ENCODE peak calls at places on chromosomes 7 and 10, in five cellular contexts. One of them, this sample, is unnamed.
A peak's percentile ranks its signal among the peaks of the same experiment; 100 is the strongest.

GRCh38 chr7:138981332-138982203 is at the start of gene KIAA1549:
- DNase-seq in neuronal stem cell: peak; percentile 69
- DNase-seq in IMR-90: peak; percentile 64
- DNase-seq in H1: peak; percentile 83
- DNase-seq in H9: peak; percentile 76
- DNase-seq in this sample: peak; percentile 78

GRCh38 chr7:140345426-140345825 is 52.9 kb downstream of the SLC37A3 start:
- DNase-seq in IMR-90: no peak
- DNase-seq in neuronal stem cell: no peak
- DNase-seq in H9: no peak
- DNase-seq in H1: no peak
- DNase-seq in this sample: no peak

GRCh38 chr10:29535012-29535777 is 99.6 kb downstream of the SVIL start:
- DNase-seq in neuronal stem cell: no peak
- DNase-seq in IMR-90: peak; percentile 88
- DNase-seq in H1: peak; percentile 87
- DNase-seq in H9: peak; percentile 79
- DNase-seq in this sample: peak; percentile 74

GRCh38 chr10:14282271-14282670 is 48.5 kb downstream of the FRMD4A start:
- DNase-seq in IMR-90: peak; percentile 44
- DNase-seq in H1: no peak
- DNase-seq in H9: no peak
- DNase-seq in neuronal stem cell: no peak
- DNase-seq in this sample: no peak

GRCh38 chr7:130095812-130096211 is 25.5 kb downstream of the KLHDC10 start:
- DNase-seq in IMR-90: peak; percentile 80
- DNase-seq in H1: no peak
- DNase-seq in H9: no peak
- DNase-seq in neuronal stem cell: no peak
- DNase-seq in this sample: no peak

GRCh38 chr7:19110026-19110777 is 7.2 kb downstream of the TWIST1 start:
- DNase-seq in neuronal stem cell: peak; percentile 35
- DNase-seq in IMR-90: no peak
- DNase-seq in H9: no peak
- DNase-seq in H1: no peak
- DNase-seq in this sample: peak; percentile 39

GRCh38 chr7:22156205-22156604 is 200.7 kb downstream of the RAPGEF5 start:
- DNase-seq in H9: no peak
- DNase-seq in IMR-90: peak; percentile 68
- DNase-seq in H1: no peak
- DNase-seq in neuronal stem cell: no peak
- DNase-seq in this sample: no peak

GRCh38 chr10:2987185-2987768 is 80.1 kb upstream of the PFKP start:
- DNase-seq in H9: no peak
- DNase-seq in H1: no peak
- DNase-seq in neuronal stem cell: no peak
- DNase-seq in IMR-90: no peak
- DNase-seq in this sample: no peak

DNA sequence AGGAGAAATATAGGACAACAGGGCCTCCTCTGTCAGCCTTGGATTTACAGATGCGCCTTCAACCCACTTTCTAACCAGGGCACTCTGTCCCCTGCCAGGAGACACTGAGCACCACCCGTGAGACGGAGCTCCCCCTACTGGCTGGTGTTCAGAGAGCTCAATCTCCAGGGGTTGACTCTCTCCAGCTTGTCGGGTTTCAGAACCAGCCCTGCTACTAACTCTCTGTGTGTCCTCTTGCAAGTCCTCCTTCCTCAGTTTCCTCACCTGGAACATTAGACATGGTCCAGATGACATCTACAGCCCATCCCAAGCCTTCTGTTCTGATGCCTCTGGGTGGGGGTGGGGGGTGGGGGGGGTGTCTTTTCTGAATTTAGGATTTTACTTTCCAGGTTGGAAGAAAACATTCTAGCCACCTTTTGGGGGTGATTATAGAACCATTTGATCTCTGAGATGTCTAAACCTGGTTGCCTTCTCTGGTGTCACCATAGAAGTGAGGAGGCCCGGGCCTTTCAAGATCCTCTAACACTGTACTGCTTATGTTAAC is 411.1 kb upstream of the ZMIZ1 start:
- DNase-seq in H9: peak; percentile 81
- DNase-seq in neuronal stem cell: no peak
- DNase-seq in H1: peak; percentile 94
- DNase-seq in IMR-90: peak; percentile 43
- DNase-seq in this sample: peak; percentile 80
- H2BK120ac ChIP-seq in H9: no peak overlapping the region
- H2BK120ac ChIP-seq in neuronal stem cell: no peak overlapping the region
- H2BK120ac ChIP-seq in H1: no peak overlapping the region
- H2BK120ac ChIP-seq in IMR-90: no peak overlapping the region
- H2BK120ac ChIP-seq in this sample: no peak overlapping the region

DNA sequence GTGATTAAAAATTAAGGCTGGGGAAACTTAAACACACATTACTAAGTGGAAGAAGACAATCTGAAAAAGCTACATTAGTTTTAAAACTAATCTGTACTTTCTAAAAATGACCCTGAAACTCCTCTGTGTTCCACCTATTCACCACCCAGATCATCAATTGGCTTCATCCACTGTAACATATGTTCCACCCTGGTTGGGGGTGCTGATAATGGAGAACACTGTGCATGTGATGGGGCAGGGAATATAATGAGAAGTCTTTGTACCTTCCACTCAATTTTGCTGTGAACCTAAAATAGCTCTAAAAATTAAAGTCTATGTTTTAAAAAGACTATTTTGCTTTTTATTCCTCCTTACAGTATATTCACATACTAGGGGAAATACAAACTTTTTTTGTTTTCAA is 132.7 kb downstream of the CNOT4 start:
- DNase-seq in H9: no peak
- DNase-seq in IMR-90: no peak
- DNase-seq in neuronal stem cell: no peak
- DNase-seq in H1: no peak
- DNase-seq in this sample: no peak
- H2BK120ac ChIP-seq in H9: no peak overlapping the region
- H2BK120ac ChIP-seq in IMR-90: no peak overlapping the region
- H2BK120ac ChIP-seq in neuronal stem cell: no peak overlapping the region
- H2BK120ac ChIP-seq in H1: no peak overlapping the region
- H2BK120ac ChIP-seq in this sample: no peak overlapping the region

DNA sequence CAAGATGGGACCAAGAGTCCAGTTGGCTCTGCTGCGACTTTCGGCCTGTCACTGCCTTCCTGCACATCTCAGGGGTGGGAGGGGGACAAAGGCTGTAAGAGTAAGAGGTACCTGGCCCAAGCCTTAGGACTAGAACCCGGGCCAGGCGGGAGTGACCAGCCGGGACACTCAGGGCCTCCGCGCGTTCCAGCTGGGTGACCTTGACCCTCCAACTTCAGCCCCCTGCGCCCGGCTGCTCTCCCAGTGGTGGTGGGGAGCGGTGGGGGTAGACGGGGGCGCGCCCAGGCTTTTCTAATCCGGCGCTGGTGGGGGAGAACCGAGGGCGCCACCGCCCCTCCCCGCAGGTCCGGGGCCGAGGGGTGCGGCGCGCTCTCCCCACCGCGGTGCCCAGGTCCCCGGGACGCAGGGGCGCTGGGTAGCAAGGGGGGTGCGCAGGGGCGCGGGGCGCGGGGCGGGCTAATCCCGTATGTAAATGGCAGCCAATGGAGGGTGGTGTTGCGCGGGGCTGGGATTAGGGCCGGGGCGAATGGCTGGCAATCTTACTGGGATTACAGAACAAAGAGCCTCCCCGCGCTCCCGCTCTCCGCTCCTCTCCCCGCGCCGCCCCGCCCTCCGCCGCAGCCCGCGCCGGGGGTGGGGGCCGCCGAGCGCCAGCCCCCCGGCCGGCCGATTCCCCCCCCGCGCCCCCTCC is at the start of gene GTF2IRD1:
- DNase-seq in neuronal stem cell: peak; percentile 70
- DNase-seq in H1: peak; percentile 78
- DNase-seq in IMR-90: peak; percentile 73
- DNase-seq in H9: peak; percentile 73
- DNase-seq in this sample: peak; percentile 84
- H2BK120ac ChIP-seq in neuronal stem cell: peak within 1 kb of the TSS; percentile 96
- H2BK120ac ChIP-seq in H1: no peak within 1 kb of the TSS
- H2BK120ac ChIP-seq in IMR-90: peak within 1 kb of the TSS; percentile 68
- H2BK120ac ChIP-seq in H9: no peak within 1 kb of the TSS
- H2BK120ac ChIP-seq in this sample: peak within 1 kb of the TSS; percentile 63

DNA sequence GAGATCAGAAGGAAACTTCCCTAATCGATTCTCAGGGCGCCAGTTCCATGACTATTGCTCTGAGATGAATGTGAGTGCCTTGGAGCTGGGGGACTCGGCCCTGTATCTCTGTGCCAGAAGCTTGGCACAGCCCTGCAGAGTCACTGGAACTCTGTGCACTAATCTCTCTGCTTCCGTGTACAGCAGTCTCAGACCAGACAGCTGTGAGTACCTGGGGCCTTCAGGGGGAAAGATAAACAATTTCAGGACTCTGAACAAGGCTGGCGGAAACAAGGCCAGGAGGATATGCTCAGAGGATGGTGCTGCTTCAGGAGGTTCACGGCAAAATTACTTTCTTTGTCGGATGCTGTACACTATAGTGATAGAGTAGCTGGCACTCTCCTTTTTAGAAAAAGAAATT is 131.7 kb upstream of the PRSS58 start:
- DNase-seq in H1: no peak
- DNase-seq in IMR-90: peak; percentile 49
- DNase-seq in H9: no peak
- DNase-seq in neuronal stem cell: no peak
- DNase-seq in this sample: no peak
- H2BK120ac ChIP-seq in H1: no peak overlapping the region
- H2BK120ac ChIP-seq in IMR-90: no peak overlapping the region
- H2BK120ac ChIP-seq in H9: no peak overlapping the region
- H2BK120ac ChIP-seq in neuronal stem cell: no peak overlapping the region
- H2BK120ac ChIP-seq in this sample: no peak overlapping the region

DNA sequence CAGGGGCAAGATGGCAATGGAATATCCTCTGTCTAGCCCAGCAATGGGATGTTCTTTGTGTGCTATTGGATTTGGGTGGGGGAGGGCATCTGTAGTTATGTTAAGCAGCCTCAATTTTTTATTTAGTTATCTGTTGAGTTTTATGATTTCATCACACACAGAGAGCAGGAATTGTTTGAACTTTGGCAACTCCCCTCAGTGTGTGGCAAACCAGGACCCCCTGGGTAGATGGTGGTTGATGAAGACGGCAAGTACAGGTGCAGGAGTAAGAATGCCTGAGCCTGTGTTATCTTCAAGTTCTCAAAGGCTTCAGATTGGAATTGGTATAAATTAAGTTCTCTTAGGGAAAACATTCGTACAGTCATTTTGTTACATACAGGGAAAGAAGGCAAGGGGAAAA is 142.4 kb upstream of the SAMD8 start:
- DNase-seq in H1: no peak
- DNase-seq in IMR-90: no peak
- DNase-seq in H9: no peak
- DNase-seq in neuronal stem cell: no peak
- DNase-seq in this sample: no peak
- H2BK120ac ChIP-seq in H1: no peak overlapping the region
- H2BK120ac ChIP-seq in IMR-90: no peak overlapping the region
- H2BK120ac ChIP-seq in H9: no peak overlapping the region
- H2BK120ac ChIP-seq in neuronal stem cell: no peak overlapping the region
- H2BK120ac ChIP-seq in this sample: no peak overlapping the region

DNA sequence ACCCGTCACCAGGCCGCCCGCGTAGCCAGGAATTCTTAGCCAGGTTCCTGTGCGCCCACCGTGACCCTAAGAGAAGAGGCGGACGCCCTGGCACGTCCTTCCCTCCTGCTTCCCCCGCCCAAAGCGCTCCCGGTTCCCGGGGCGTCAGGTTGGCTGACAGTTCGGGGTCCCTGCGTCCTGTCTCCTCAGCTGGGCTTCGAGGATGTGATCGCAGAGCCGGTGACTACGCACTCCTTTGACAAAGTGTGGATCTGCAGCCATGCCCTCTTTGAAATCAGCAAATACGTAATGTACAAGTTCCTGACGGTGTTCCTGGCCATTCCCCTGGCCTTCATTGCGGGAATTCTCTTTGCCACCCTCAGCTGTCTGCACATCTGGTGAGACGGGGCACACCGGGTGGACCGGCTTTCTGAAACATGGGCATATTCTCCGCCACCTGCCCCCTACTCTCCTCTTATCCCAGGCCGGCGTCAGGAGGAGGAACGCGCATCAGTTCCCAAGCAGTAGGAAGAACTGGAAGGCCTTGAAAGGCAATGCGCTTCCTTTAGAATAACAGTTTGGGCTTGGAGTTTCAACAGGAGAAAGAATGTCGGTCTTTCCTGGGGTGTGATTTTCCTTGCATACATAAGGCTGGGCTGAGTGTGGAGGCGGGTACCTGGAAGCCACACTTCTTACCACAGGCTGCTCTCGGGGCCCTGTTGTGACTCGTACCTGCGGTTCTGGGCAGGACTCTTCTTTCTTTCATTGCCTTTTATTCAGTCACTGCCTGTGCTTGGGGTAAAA is 724 bp downstream of the CAV2 start:
- DNase-seq in neuronal stem cell: no peak
- DNase-seq in H1: no peak
- DNase-seq in IMR-90: peak; percentile 50
- DNase-seq in H9: peak; percentile 54
- DNase-seq in this sample: peak; percentile 79
- H2BK120ac ChIP-seq in neuronal stem cell: peak overlapping the region; percentile 47
- H2BK120ac ChIP-seq in H1: peak overlapping the region; percentile 43
- H2BK120ac ChIP-seq in IMR-90: peak overlapping the region; percentile 82
- H2BK120ac ChIP-seq in H9: no peak overlapping the region
- H2BK120ac ChIP-seq in this sample: no peak overlapping the region

GRCh38 chr10:77182803-77183202 is 454.8 kb downstream of the KCNMA1 start:
- DNase-seq in H1: no peak
- DNase-seq in neuronal stem cell: no peak
- DNase-seq in IMR-90: no peak
- DNase-seq in H9: no peak
- DNase-seq in this sample: no peak
- H2BK120ac ChIP-seq in H1: no peak overlapping the region
- H2BK120ac ChIP-seq in neuronal stem cell: no peak overlapping the region
- H2BK120ac ChIP-seq in IMR-90: no peak overlapping the region
- H2BK120ac ChIP-seq in H9: no peak overlapping the region
- H2BK120ac ChIP-seq in this sample: no peak overlapping the region

This sample was measured in mesendoderm.